ENCODE peak calls at places on chromosomes 4 and X, in five cellular contexts. N is GM23248; Z is CD4-positive, alpha-beta memory T cell; D is BE2C; A is lower lobe of right lung. T is an unnamed sample.

GRCh38 chr4:56127698-56128097 is 179.0 kb downstream of the CEP135 start:
- DNase-seq in N (no peak), A (no peak), D (peak), Z (no peak), T (peak)

GRCh38 chrX:155694649-155695048 is 81.9 kb upstream of the TMLHE start:
- DNase-seq in D (no peak), A (no peak), Z (no peak), N (no peak), T (no peak)

GRCh38 chr4:86014599-86014998 is 345.3 kb downstream of the MAPK10 start:
- DNase-seq in Z (no peak), D (no peak), N (no peak), A (no peak), T (no peak)

GRCh38 chr4:95537181-95537580 is 11.6 kb downstream of the UNC5C start:
- DNase-seq in Z (no peak), N (no peak), D (peak), A (no peak), T (peak)

GRCh38 chr4:158042591-158043030 is 130.2 kb downstream of the GASK1B start:
- DNase-seq in Z (no peak), N (peak), A (no peak), D (no peak), T (peak)

GRCh38 chr4:16226816-16227461 is 668 bp upstream of the TAPT1 start:
- DNase-seq in N (peak), D (peak), A (peak), Z (peak), T (no peak)

GRCh38 chr4:101393256-101393655 is 45.9 kb upstream of the PPP3CA start:
- DNase-seq in N (peak), D (no peak), A (no peak), Z (no peak), T (peak)

GRCh38 chr4:86108152-86108551 is 251.7 kb downstream of the MAPK10 start:
- DNase-seq in D (no peak), Z (no peak), N (peak), A (no peak), T (peak)

GRCh38 chr4:153211986-153212720 is 7.9 kb downstream of the TRIM2 start:
- DNase-seq in A (no peak), D (no peak), Z (no peak), N (peak), T (peak)

DNA sequence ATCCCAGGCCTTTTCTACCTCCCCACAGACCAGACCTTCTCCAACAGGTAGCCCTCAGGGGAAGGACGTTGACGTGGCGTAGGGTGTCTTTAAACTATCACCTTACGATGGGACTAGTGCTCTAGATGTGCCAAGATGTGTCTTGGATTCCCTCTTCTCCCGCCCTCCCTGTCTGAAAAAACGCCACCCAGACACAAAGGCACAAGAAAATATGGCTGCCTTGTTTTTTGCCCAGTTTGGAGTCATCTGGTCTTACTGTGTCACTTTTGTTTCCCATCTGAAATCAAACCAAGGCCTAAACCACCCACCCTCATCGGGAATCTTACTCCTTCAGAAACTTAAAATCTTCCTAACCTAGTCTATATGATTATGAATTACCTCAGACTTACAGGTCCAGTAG is 235.4 kb downstream of the OR13H1 start:
- DNase-seq in N (no peak), A (no peak), Z (no peak), D (no peak), T (no peak)
- H3K4me3 ChIP-seq in N (no peak), A (no peak), Z (no peak), D (no peak), T (peak)

DNA sequence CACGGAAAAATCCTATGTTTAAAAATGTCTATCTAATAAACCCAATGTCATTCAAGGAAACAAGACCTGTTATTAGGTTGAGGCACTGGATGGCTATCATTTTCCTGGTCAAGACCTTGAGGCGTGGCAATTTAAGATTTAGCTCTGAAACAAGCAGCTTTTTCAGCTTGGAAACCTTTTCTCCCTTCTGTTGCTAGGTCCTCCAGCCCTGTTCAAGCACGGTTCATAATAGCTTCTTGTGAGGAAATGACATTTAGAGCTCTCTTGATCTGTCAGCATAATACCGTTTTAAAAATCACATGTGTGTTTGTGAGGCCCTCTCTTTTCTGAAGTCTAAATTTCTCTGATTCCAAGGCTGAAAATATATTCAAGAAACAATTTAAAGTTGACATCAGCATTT is 133.6 kb upstream of the GRPR start:
- DNase-seq in A (no peak), N (no peak), D (no peak), Z (no peak), T (no peak)
- H3K4me3 ChIP-seq in A (no peak), N (no peak), D (no peak), Z (no peak), T (no peak)

GRCh38 chr4:154491731-154492249 is at the start of gene DCHS2:
- DNase-seq in Z (no peak), N (peak), A (no peak), D (peak), T (no peak)

GRCh38 chr4:154491341-154491679 is 289 bp downstream of the DCHS2 start:
- DNase-seq in N (peak), D (peak), A (no peak), Z (no peak), T (peak)

GRCh38 chr4:154490261-154490588 is 1.4 kb downstream of the DCHS2 start:
- DNase-seq in N (no peak), Z (no peak), D (no peak), A (no peak), T (no peak)

GRCh38 chr4:154490589-154491340 is 834 bp downstream of the DCHS2 start:
- DNase-seq in D (peak), Z (no peak), A (no peak), N (peak), T (no peak)

GRCh38 chr4:154489558-154490260 is 1.9 kb downstream of the DCHS2 start:
- DNase-seq in D (no peak), N (no peak), Z (no peak), A (no peak), T (no peak)
- H3K4me3 ChIP-seq in D (no peak), N (no peak), Z (no peak), A (no peak), T (no peak)

GRCh38 chr4:3108211-3108610 is 33.7 kb downstream of the HTT start:
- DNase-seq in D (no peak), A (no peak), N (peak), Z (no peak), T (peak)
- H3K4me3 ChIP-seq in D (no peak), A (no peak), N (no peak), Z (no peak), T (no peak)